ENCODE peak calls at places on chromosomes 4 and X, in ten cellular contexts. One of them, this sample, is unnamed.

GRCh38 chrX:13994104-13994503 is 35.6 kb downstream of the GEMIN8 start:
- DNase-seq in ACHN: no peak
- DNase-seq in cardiac fibroblast: no peak
- DNase-seq in amniotic stem cell: no peak
- DNase-seq in SW 1271: no peak
- DNase-seq in stimulated activated CD4-positive, alpha-beta T cell treated with anti-CD3 and anti-CD28 coated beads, Interleukin-15, amount 100 ng/mL, for 1 hour: no peak
- DNase-seq in activated naive CD4-positive, alpha-beta T cell: no peak
- DNase-seq in activated CD4-positive, alpha-beta memory T cell treated with anti-CD3 and anti-CD28 coated beads for 36 hours: no peak
- DNase-seq in T follicular helper cell: no peak
- DNase-seq in progenitor cell of endocrine pancreas: no peak
- DNase-seq in this sample: no peak

GRCh38 chr4:86939123-86939522 is 4.3 kb downstream of the AFF1 start:
- DNase-seq in T follicular helper cell: no peak
- DNase-seq in progenitor cell of endocrine pancreas: no peak
- DNase-seq in activated CD4-positive, alpha-beta memory T cell treated with anti-CD3 and anti-CD28 coated beads for 36 hours: no peak
- DNase-seq in stimulated activated CD4-positive, alpha-beta T cell treated with anti-CD3 and anti-CD28 coated beads, Interleukin-15, amount 100 ng/mL, for 1 hour: no peak
- DNase-seq in cardiac fibroblast: no peak
- DNase-seq in SW 1271: no peak
- DNase-seq in activated naive CD4-positive, alpha-beta T cell: no peak
- DNase-seq in amniotic stem cell: no peak
- DNase-seq in ACHN: no peak
- DNase-seq in this sample: peak

GRCh38 chr4:78863254-78863869 is 75.9 kb downstream of the PAQR3 start:
- DNase-seq in progenitor cell of endocrine pancreas: no peak
- DNase-seq in stimulated activated CD4-positive, alpha-beta T cell treated with anti-CD3 and anti-CD28 coated beads, Interleukin-15, amount 100 ng/mL, for 1 hour: no peak
- DNase-seq in SW 1271: no peak
- DNase-seq in activated CD4-positive, alpha-beta memory T cell treated with anti-CD3 and anti-CD28 coated beads for 36 hours: no peak
- DNase-seq in amniotic stem cell: no peak
- DNase-seq in activated naive CD4-positive, alpha-beta T cell: no peak
- DNase-seq in ACHN: no peak
- DNase-seq in cardiac fibroblast: no peak
- DNase-seq in T follicular helper cell: no peak
- DNase-seq in this sample: no peak

GRCh38 chr4:112517067-112517588 is 1.1 kb upstream of the NEUROG2 start:
- DNase-seq in progenitor cell of endocrine pancreas: no peak
- DNase-seq in activated naive CD4-positive, alpha-beta T cell: no peak
- DNase-seq in SW 1271: no peak
- DNase-seq in cardiac fibroblast: no peak
- DNase-seq in amniotic stem cell: no peak
- DNase-seq in ACHN: no peak
- DNase-seq in activated CD4-positive, alpha-beta memory T cell treated with anti-CD3 and anti-CD28 coated beads for 36 hours: peak
- DNase-seq in T follicular helper cell: no peak
- DNase-seq in stimulated activated CD4-positive, alpha-beta T cell treated with anti-CD3 and anti-CD28 coated beads, Interleukin-15, amount 100 ng/mL, for 1 hour: no peak
- DNase-seq in this sample: no peak

GRCh38 chr4:97252615-97253154 is 890.6 kb downstream of the STPG2 start:
- DNase-seq in T follicular helper cell: no peak
- DNase-seq in stimulated activated CD4-positive, alpha-beta T cell treated with anti-CD3 and anti-CD28 coated beads, Interleukin-15, amount 100 ng/mL, for 1 hour: no peak
- DNase-seq in activated CD4-positive, alpha-beta memory T cell treated with anti-CD3 and anti-CD28 coated beads for 36 hours: no peak
- DNase-seq in amniotic stem cell: no peak
- DNase-seq in SW 1271: no peak
- DNase-seq in ACHN: no peak
- DNase-seq in activated naive CD4-positive, alpha-beta T cell: no peak
- DNase-seq in cardiac fibroblast: no peak
- DNase-seq in progenitor cell of endocrine pancreas: no peak
- DNase-seq in this sample: no peak

GRCh38 chr4:70197842-70198241 is 2.3 kb downstream of the ODAM start:
- DNase-seq in progenitor cell of endocrine pancreas: no peak
- DNase-seq in stimulated activated CD4-positive, alpha-beta T cell treated with anti-CD3 and anti-CD28 coated beads, Interleukin-15, amount 100 ng/mL, for 1 hour: no peak
- DNase-seq in ACHN: no peak
- DNase-seq in activated naive CD4-positive, alpha-beta T cell: no peak
- DNase-seq in T follicular helper cell: no peak
- DNase-seq in amniotic stem cell: no peak
- DNase-seq in cardiac fibroblast: no peak
- DNase-seq in SW 1271: no peak
- DNase-seq in activated CD4-positive, alpha-beta memory T cell treated with anti-CD3 and anti-CD28 coated beads for 36 hours: no peak
- DNase-seq in this sample: no peak

GRCh38 chr4:1568855-1569460 is 115.2 kb downstream of the FAM53A start:
- DNase-seq in ACHN: no peak
- DNase-seq in SW 1271: no peak
- DNase-seq in T follicular helper cell: no peak
- DNase-seq in stimulated activated CD4-positive, alpha-beta T cell treated with anti-CD3 and anti-CD28 coated beads, Interleukin-15, amount 100 ng/mL, for 1 hour: no peak
- DNase-seq in progenitor cell of endocrine pancreas: no peak
- DNase-seq in cardiac fibroblast: no peak
- DNase-seq in activated CD4-positive, alpha-beta memory T cell treated with anti-CD3 and anti-CD28 coated beads for 36 hours: no peak
- DNase-seq in amniotic stem cell: no peak
- DNase-seq in activated naive CD4-positive, alpha-beta T cell: no peak
- DNase-seq in this sample: no peak

GRCh38 chrX:125475482-125475881 is 155.8 kb downstream of the TEX13C start:
- DNase-seq in SW 1271: no peak
- DNase-seq in stimulated activated CD4-positive, alpha-beta T cell treated with anti-CD3 and anti-CD28 coated beads, Interleukin-15, amount 100 ng/mL, for 1 hour: no peak
- DNase-seq in cardiac fibroblast: no peak
- DNase-seq in T follicular helper cell: no peak
- DNase-seq in amniotic stem cell: no peak
- DNase-seq in activated naive CD4-positive, alpha-beta T cell: no peak
- DNase-seq in activated CD4-positive, alpha-beta memory T cell treated with anti-CD3 and anti-CD28 coated beads for 36 hours: no peak
- DNase-seq in ACHN: no peak
- DNase-seq in progenitor cell of endocrine pancreas: no peak
- DNase-seq in this sample: no peak

GRCh38 chrX:42530027-42530426 is 247.9 kb downstream of the PPP1R2C start:
- DNase-seq in activated naive CD4-positive, alpha-beta T cell: no peak
- DNase-seq in stimulated activated CD4-positive, alpha-beta T cell treated with anti-CD3 and anti-CD28 coated beads, Interleukin-15, amount 100 ng/mL, for 1 hour: no peak
- DNase-seq in amniotic stem cell: peak
- DNase-seq in T follicular helper cell: no peak
- DNase-seq in cardiac fibroblast: peak
- DNase-seq in ACHN: peak
- DNase-seq in activated CD4-positive, alpha-beta memory T cell treated with anti-CD3 and anti-CD28 coated beads for 36 hours: no peak
- DNase-seq in SW 1271: no peak
- DNase-seq in progenitor cell of endocrine pancreas: no peak
- DNase-seq in this sample: no peak

GRCh38 chr4:183099537-183100297 is 660 bp downstream of the WWC2 start:
- DNase-seq in amniotic stem cell: no peak
- DNase-seq in SW 1271: peak
- DNase-seq in activated naive CD4-positive, alpha-beta T cell: no peak
- DNase-seq in cardiac fibroblast: peak
- DNase-seq in T follicular helper cell: no peak
- DNase-seq in stimulated activated CD4-positive, alpha-beta T cell treated with anti-CD3 and anti-CD28 coated beads, Interleukin-15, amount 100 ng/mL, for 1 hour: no peak
- DNase-seq in activated CD4-positive, alpha-beta memory T cell treated with anti-CD3 and anti-CD28 coated beads for 36 hours: peak
- DNase-seq in ACHN: peak
- DNase-seq in progenitor cell of endocrine pancreas: peak
- DNase-seq in this sample: no peak

GRCh38 chr4:145808848-145809512 is 129.0 kb downstream of the C4orf51 start:
- DNase-seq in ACHN: no peak
- DNase-seq in activated CD4-positive, alpha-beta memory T cell treated with anti-CD3 and anti-CD28 coated beads for 36 hours: peak
- DNase-seq in SW 1271: no peak
- DNase-seq in stimulated activated CD4-positive, alpha-beta T cell treated with anti-CD3 and anti-CD28 coated beads, Interleukin-15, amount 100 ng/mL, for 1 hour: no peak
- DNase-seq in activated naive CD4-positive, alpha-beta T cell: no peak
- DNase-seq in amniotic stem cell: no peak
- DNase-seq in T follicular helper cell: no peak
- DNase-seq in progenitor cell of endocrine pancreas: no peak
- DNase-seq in cardiac fibroblast: no peak
- DNase-seq in this sample: no peak

GRCh38 chrX:10884246-10884645 is 226.9 kb upstream of the HCCS start:
- DNase-seq in stimulated activated CD4-positive, alpha-beta T cell treated with anti-CD3 and anti-CD28 coated beads, Interleukin-15, amount 100 ng/mL, for 1 hour: no peak
- DNase-seq in activated CD4-positive, alpha-beta memory T cell treated with anti-CD3 and anti-CD28 coated beads for 36 hours: no peak
- DNase-seq in activated naive CD4-positive, alpha-beta T cell: no peak
- DNase-seq in amniotic stem cell: no peak
- DNase-seq in ACHN: no peak
- DNase-seq in progenitor cell of endocrine pancreas: no peak
- DNase-seq in T follicular helper cell: no peak
- DNase-seq in SW 1271: no peak
- DNase-seq in cardiac fibroblast: peak
- DNase-seq in this sample: no peak

GRCh38 chr4:69991016-69991415 is 4.8 kb upstream of the STATH start:
- DNase-seq in activated CD4-positive, alpha-beta memory T cell treated with anti-CD3 and anti-CD28 coated beads for 36 hours: no peak
- DNase-seq in activated naive CD4-positive, alpha-beta T cell: no peak
- DNase-seq in cardiac fibroblast: no peak
- DNase-seq in stimulated activated CD4-positive, alpha-beta T cell treated with anti-CD3 and anti-CD28 coated beads, Interleukin-15, amount 100 ng/mL, for 1 hour: no peak
- DNase-seq in ACHN: no peak
- DNase-seq in amniotic stem cell: no peak
- DNase-seq in progenitor cell of endocrine pancreas: no peak
- DNase-seq in T follicular helper cell: no peak
- DNase-seq in SW 1271: no peak
- DNase-seq in this sample: no peak

GRCh38 chr4:69147334-69147733 is 51.1 kb downstream of the UGT2B7 start:
- DNase-seq in activated CD4-positive, alpha-beta memory T cell treated with anti-CD3 and anti-CD28 coated beads for 36 hours: no peak
- DNase-seq in activated naive CD4-positive, alpha-beta T cell: no peak
- DNase-seq in progenitor cell of endocrine pancreas: no peak
- DNase-seq in cardiac fibroblast: no peak
- DNase-seq in ACHN: no peak
- DNase-seq in SW 1271: no peak
- DNase-seq in T follicular helper cell: no peak
- DNase-seq in stimulated activated CD4-positive, alpha-beta T cell treated with anti-CD3 and anti-CD28 coated beads, Interleukin-15, amount 100 ng/mL, for 1 hour: no peak
- DNase-seq in amniotic stem cell: no peak
- DNase-seq in this sample: no peak

GRCh38 chrX:66638591-66639500 is at the start of gene EDA2R:
- DNase-seq in ACHN: peak
- DNase-seq in amniotic stem cell: peak
- DNase-seq in activated naive CD4-positive, alpha-beta T cell: no peak
- DNase-seq in cardiac fibroblast: peak
- DNase-seq in progenitor cell of endocrine pancreas: no peak
- DNase-seq in T follicular helper cell: no peak
- DNase-seq in activated CD4-positive, alpha-beta memory T cell treated with anti-CD3 and anti-CD28 coated beads for 36 hours: peak
- DNase-seq in stimulated activated CD4-positive, alpha-beta T cell treated with anti-CD3 and anti-CD28 coated beads, Interleukin-15, amount 100 ng/mL, for 1 hour: no peak
- DNase-seq in SW 1271: peak
- DNase-seq in this sample: no peak

GRCh38 chrX:111823703-111824102 is 52.3 kb upstream of the TRPC5OS start:
- DNase-seq in progenitor cell of endocrine pancreas: no peak
- DNase-seq in T follicular helper cell: no peak
- DNase-seq in cardiac fibroblast: no peak
- DNase-seq in SW 1271: no peak
- DNase-seq in activated naive CD4-positive, alpha-beta T cell: no peak
- DNase-seq in amniotic stem cell: no peak
- DNase-seq in activated CD4-positive, alpha-beta memory T cell treated with anti-CD3 and anti-CD28 coated beads for 36 hours: no peak
- DNase-seq in ACHN: no peak
- DNase-seq in stimulated activated CD4-positive, alpha-beta T cell treated with anti-CD3 and anti-CD28 coated beads, Interleukin-15, amount 100 ng/mL, for 1 hour: no peak
- DNase-seq in this sample: no peak

GRCh38 chr4:38768968-38769394 is 13.8 kb downstream of the TLR10 start:
- DNase-seq in ACHN: no peak
- DNase-seq in progenitor cell of endocrine pancreas: no peak
- DNase-seq in SW 1271: no peak
- DNase-seq in amniotic stem cell: no peak
- DNase-seq in stimulated activated CD4-positive, alpha-beta T cell treated with anti-CD3 and anti-CD28 coated beads, Interleukin-15, amount 100 ng/mL, for 1 hour: no peak
- DNase-seq in cardiac fibroblast: peak
- DNase-seq in activated naive CD4-positive, alpha-beta T cell: no peak
- DNase-seq in T follicular helper cell: no peak
- DNase-seq in activated CD4-positive, alpha-beta memory T cell treated with anti-CD3 and anti-CD28 coated beads for 36 hours: no peak
- DNase-seq in this sample: no peak

GRCh38 chr4:100742045-100742444 is 224.2 kb upstream of the EMCN start:
- DNase-seq in activated CD4-positive, alpha-beta memory T cell treated with anti-CD3 and anti-CD28 coated beads for 36 hours: no peak
- DNase-seq in progenitor cell of endocrine pancreas: no peak
- DNase-seq in amniotic stem cell: peak
- DNase-seq in stimulated activated CD4-positive, alpha-beta T cell treated with anti-CD3 and anti-CD28 coated beads, Interleukin-15, amount 100 ng/mL, for 1 hour: no peak
- DNase-seq in cardiac fibroblast: peak
- DNase-seq in SW 1271: no peak
- DNase-seq in ACHN: peak
- DNase-seq in T follicular helper cell: no peak
- DNase-seq in activated naive CD4-positive, alpha-beta T cell: no peak
- DNase-seq in this sample: no peak

GRCh38 chrX:45164021-45164621 is 36.6 kb downstream of the DIPK2B start:
- DNase-seq in activated CD4-positive, alpha-beta memory T cell treated with anti-CD3 and anti-CD28 coated beads for 36 hours: no peak
- DNase-seq in activated naive CD4-positive, alpha-beta T cell: no peak
- DNase-seq in SW 1271: no peak
- DNase-seq in cardiac fibroblast: no peak
- DNase-seq in ACHN: no peak
- DNase-seq in amniotic stem cell: no peak
- DNase-seq in T follicular helper cell: no peak
- DNase-seq in progenitor cell of endocrine pancreas: no peak
- DNase-seq in stimulated activated CD4-positive, alpha-beta T cell treated with anti-CD3 and anti-CD28 coated beads, Interleukin-15, amount 100 ng/mL, for 1 hour: no peak
- DNase-seq in this sample: no peak

GRCh38 chr4:126223784-126224407 is 909.1 kb downstream of the FAT4 start:
- DNase-seq in activated naive CD4-positive, alpha-beta T cell: no peak
- DNase-seq in cardiac fibroblast: peak
- DNase-seq in progenitor cell of endocrine pancreas: no peak
- DNase-seq in SW 1271: no peak
- DNase-seq in activated CD4-positive, alpha-beta memory T cell treated with anti-CD3 and anti-CD28 coated beads for 36 hours: no peak
- DNase-seq in stimulated activated CD4-positive, alpha-beta T cell treated with anti-CD3 and anti-CD28 coated beads, Interleukin-15, amount 100 ng/mL, for 1 hour: no peak
- DNase-seq in ACHN: peak
- DNase-seq in T follicular helper cell: no peak
- DNase-seq in amniotic stem cell: no peak
- DNase-seq in this sample: no peak

GRCh38 chr4:109294006-109294405 is 8.5 kb downstream of the COL25A1 start:
- DNase-seq in progenitor cell of endocrine pancreas: no peak
- DNase-seq in T follicular helper cell: no peak
- DNase-seq in ACHN: peak
- DNase-seq in stimulated activated CD4-positive, alpha-beta T cell treated with anti-CD3 and anti-CD28 coated beads, Interleukin-15, amount 100 ng/mL, for 1 hour: no peak
- DNase-seq in activated CD4-positive, alpha-beta memory T cell treated with anti-CD3 and anti-CD28 coated beads for 36 hours: peak
- DNase-seq in SW 1271: no peak
- DNase-seq in cardiac fibroblast: peak
- DNase-seq in amniotic stem cell: no peak
- DNase-seq in activated naive CD4-positive, alpha-beta T cell: no peak
- DNase-seq in this sample: no peak

GRCh38 chr4:140096483-140096861 is 57.5 kb downstream of the MAML3 start:
- DNase-seq in amniotic stem cell: no peak
- DNase-seq in cardiac fibroblast: no peak
- DNase-seq in T follicular helper cell: no peak
- DNase-seq in ACHN: no peak
- DNase-seq in activated naive CD4-positive, alpha-beta T cell: no peak
- DNase-seq in activated CD4-positive, alpha-beta memory T cell treated with anti-CD3 and anti-CD28 coated beads for 36 hours: peak
- DNase-seq in SW 1271: no peak
- DNase-seq in progenitor cell of endocrine pancreas: no peak
- DNase-seq in stimulated activated CD4-positive, alpha-beta T cell treated with anti-CD3 and anti-CD28 coated beads, Interleukin-15, amount 100 ng/mL, for 1 hour: no peak
- DNase-seq in this sample: no peak